ENCODE peak calls at places on chromosomes 16 and 17, in six cellular contexts. K is osteocyte; S is HTR-8/SVneo; A is C1 segment of cervical spinal cord; L is stimulated activated CD4-positive, alpha-beta T cell treated with anti-CD3 and anti-CD28 coated beads, Interleukin-12 subunit alpha, Interleukin-12 subunit beta, amount 100 ng/mL, for 48 hours; W is nucleus accumbens. O is an unnamed sample.

GRCh38 chr17:73422121-73422520 is 110.3 kb upstream of the CDC42EP4 start:
- DNase-seq in K (no peak), S (no peak), A (no peak), L (no peak), W (no peak), O (no peak)

GRCh38 chr16:48999034-48999433 is 282.6 kb downstream of the CBLN1 start:
- DNase-seq in K (no peak), S (no peak), A (no peak), L (no peak), W (no peak), O (no peak)

GRCh38 chr17:48030531-48030930 is 7.1 kb downstream of the COPZ2 start:
- DNase-seq in K (no peak), S (no peak), A (no peak), L (no peak), W (no peak), O (no peak)

GRCh38 chr16:75000481-75001081 is 1.8 kb downstream of the ZNRF1 start:
- DNase-seq in K (no peak), S (no peak), A (no peak), L (no peak), W (peak; percentile 31), O (peak; percentile 38)

GRCh38 chr16:73545713-73546112 is 497.8 kb upstream of the ZFHX3 start:
- DNase-seq in K (no peak), S (no peak), A (no peak), L (no peak), W (no peak), O (no peak)

GRCh38 chr17:67443931-67444597 is 67.0 kb downstream of the PITPNC1 start:
- DNase-seq in K (no peak), S (no peak), A (no peak), L (no peak), W (no peak), O (no peak)

GRCh38 chr17:37082461-37082860 is 133.7 kb downstream of the AATF start:
- DNase-seq in K (no peak), S (no peak), A (no peak), L (no peak), W (no peak), O (no peak)

GRCh38 chr17:29237476-29238132 is 9.1 kb upstream of the CRYBA1 start:
- DNase-seq in K (peak; percentile 7), S (no peak), A (no peak), L (no peak), W (no peak), O (no peak)

GRCh38 chr17:38911081-38911730 is 14.2 kb upstream of the LASP1NB start:
- DNase-seq in K (no peak), S (no peak), A (no peak), L (no peak), W (no peak), O (no peak)

GRCh38 chr16:14289692-14290340 is 218.7 kb downstream of the MRTFB start:
- DNase-seq in K (no peak), S (no peak), A (no peak), L (no peak), W (no peak), O (peak; percentile 52)

GRCh38 chr16:11682655-11683096 is 14.4 kb downstream of the SNN start:
- DNase-seq in K (no peak), S (peak; percentile 36), A (no peak), L (no peak), W (no peak), O (no peak)

GRCh38 chr17:77011173-77012011 is 129.4 kb upstream of the SEC14L1 start:
- DNase-seq in K (no peak), S (peak; percentile 50), A (no peak), L (peak; percentile 72), W (no peak), O (peak; percentile 39)

GRCh38 chr17:3993493-3994220 is 29.4 kb upstream of the ATP2A3 start:
- DNase-seq in K (no peak), S (no peak), A (no peak), L (no peak), W (no peak), O (no peak)

GRCh38 chr16:49590166-49590871 is 216.7 kb downstream of the C16orf78 start:
- DNase-seq in K (peak; percentile 71), S (no peak), A (no peak), L (no peak), W (no peak), O (no peak)

GRCh38 chr17:72576289-72576759 is 455.5 kb downstream of the SOX9 start:
- DNase-seq in K (no peak), S (no peak), A (peak; percentile 52), L (no peak), W (peak; percentile 39), O (no peak)

GRCh38 chr16:30761427-30761927 is 385 bp downstream of the CFAP119 start:
- DNase-seq in K (no peak), S (no peak), A (no peak), L (no peak), W (no peak), O (peak; percentile 81)

GRCh38 chr16:10926094-10926493 is 16.2 kb downstream of the DEXI start:
- DNase-seq in K (no peak), S (no peak), A (no peak), L (no peak), W (no peak), O (no peak)

GRCh38 chr16:29314292-29314934 is 92.1 kb downstream of the NPIPB11 start:
- DNase-seq in K (no peak), S (no peak), A (no peak), L (no peak), W (no peak), O (no peak)

O was measured in SJCRH30.